ENCODE peak calls at places on chromosomes 7 and 10, in seven cellular contexts. Z, K, N, H, F, U and V are unnamed samples.

GRCh38 chr10:60376953-60377352 is 12.7 kb downstream of the ANK3 start:
- DNase-seq in N (no peak), Z (no peak), F (no peak), U (no peak), H (no peak), K (no peak), V (no peak)

GRCh38 chr10:6918305-6918704 is 338.2 kb upstream of the PRKCQ start:
- DNase-seq in N (no peak), K (no peak), H (no peak), U (no peak), Z (no peak), F (peak; percentile 65), V (no peak)

GRCh38 chr7:81725496-81726117 is 44.2 kb downstream of the HGF start:
- DNase-seq in Z (no peak), F (no peak), U (peak; percentile 34), K (no peak), H (peak; percentile 81), N (no peak), V (peak; percentile 74)

GRCh38 chr7:75531359-75531821 is 39.3 kb downstream of the SPDYE5 start:
- DNase-seq in N (no peak), U (no peak), H (no peak), K (no peak), Z (no peak), F (no peak), V (no peak)

GRCh38 chr10:113108180-113108835 is 158.3 kb downstream of the TCF7L2 start:
- DNase-seq in U (peak; percentile 25), Z (no peak), N (peak; percentile 63), K (no peak), H (no peak), F (peak; percentile 60), V (no peak)

GRCh38 chr7:157433628-157434027 is 96.8 kb downstream of the DNAJB6 start:
- DNase-seq in Z (no peak), N (no peak), U (no peak), H (no peak), K (no peak), F (peak; percentile 20), V (no peak)

GRCh38 chr7:36945612-36946400 is 221.5 kb upstream of the AOAH start:
- DNase-seq in N (no peak), K (no peak), U (no peak), H (no peak), F (no peak), Z (peak; percentile 88), V (no peak)

GRCh38 chr10:48890904-48891839 is 48.5 kb downstream of the LRRC18 start:
- DNase-seq in K (no peak), N (no peak), H (peak; percentile 6), Z (no peak), U (no peak), F (no peak), V (no peak)

GRCh38 chr7:121752706-121753105 is 120.3 kb upstream of the PTPRZ1 start:
- DNase-seq in Z (no peak), H (peak; percentile 39), K (no peak), F (no peak), U (no peak), N (no peak), V (no peak)

GRCh38 chr10:132036153-132036886 is 29.4 kb upstream of the JAKMIP3 start:
- DNase-seq in N (no peak), F (no peak), H (peak; percentile 8), K (no peak), Z (no peak), U (no peak), V (peak; percentile 48)

GRCh38 chr7:4842302-4843064 is 19.3 kb downstream of the PAPOLB start:
- DNase-seq in Z (no peak), N (no peak), F (no peak), K (no peak), U (no peak), H (peak; percentile 71), V (peak; percentile 42)

GRCh38 chr7:5591547-5591899 is 167.9 kb upstream of the TNRC18 start:
- DNase-seq in U (peak; percentile 97), Z (no peak), K (peak; percentile 90), N (peak; percentile 29), F (no peak), H (peak; percentile 82), V (peak; percentile 90)

GRCh38 chr10:27413831-27414348 is 90.2 kb upstream of the RAB18 start:
- DNase-seq in H (no peak), K (no peak), Z (no peak), N (no peak), F (peak; percentile 41), U (no peak), V (no peak)